ENCODE peak calls at places on chromosome 13, in nine cellular contexts. One of them, this sample, is unnamed.

GRCh38 chr13:45826741-45827140 is 24.8 kb downstream of the SIAH3 start:
- DNase-seq in GM19239: no peak
- DNase-seq in BE2C: no peak
- DNase-seq in NCI-H748 treated with DMSO at 0.1 percent for 48 hours: no peak
- DNase-seq in HL-60: peak
- DNase-seq in T-helper 17 cell: no peak
- DNase-seq in DND-41: no peak
- DNase-seq in effector memory CD4-positive, alpha-beta T cell: no peak
- DNase-seq in tibial artery: no peak
- DNase-seq in this sample: no peak

GRCh38 chr13:65336916-65337315 is 1893.2 kb downstream of the PCDH9 start:
- DNase-seq in BE2C: no peak
- DNase-seq in T-helper 17 cell: no peak
- DNase-seq in GM19239: no peak
- DNase-seq in HL-60: no peak
- DNase-seq in DND-41: no peak
- DNase-seq in NCI-H748 treated with DMSO at 0.1 percent for 48 hours: peak
- DNase-seq in tibial artery: no peak
- DNase-seq in effector memory CD4-positive, alpha-beta T cell: no peak
- DNase-seq in this sample: peak

GRCh38 chr13:49604570-49604969 is 19.2 kb upstream of the RCBTB1 start:
- DNase-seq in T-helper 17 cell: no peak
- DNase-seq in DND-41: no peak
- DNase-seq in BE2C: no peak
- DNase-seq in HL-60: no peak
- DNase-seq in tibial artery: no peak
- DNase-seq in NCI-H748 treated with DMSO at 0.1 percent for 48 hours: no peak
- DNase-seq in GM19239: no peak
- DNase-seq in effector memory CD4-positive, alpha-beta T cell: no peak
- DNase-seq in this sample: no peak

GRCh38 chr13:106352850-106353249 is 182.6 kb downstream of the EFNB2 start:
- DNase-seq in DND-41: no peak
- DNase-seq in GM19239: no peak
- DNase-seq in tibial artery: no peak
- DNase-seq in NCI-H748 treated with DMSO at 0.1 percent for 48 hours: no peak
- DNase-seq in BE2C: no peak
- DNase-seq in T-helper 17 cell: no peak
- DNase-seq in HL-60: no peak
- DNase-seq in effector memory CD4-positive, alpha-beta T cell: no peak
- DNase-seq in this sample: no peak

GRCh38 chr13:109790951-109791605 is 4.7 kb upstream of the IRS2 start:
- DNase-seq in DND-41: peak
- DNase-seq in tibial artery: no peak
- DNase-seq in T-helper 17 cell: no peak
- DNase-seq in NCI-H748 treated with DMSO at 0.1 percent for 48 hours: peak
- DNase-seq in GM19239: no peak
- DNase-seq in BE2C: peak
- DNase-seq in effector memory CD4-positive, alpha-beta T cell: no peak
- DNase-seq in HL-60: peak
- DNase-seq in this sample: no peak

GRCh38 chr13:38990693-38991092 is at the start of gene STOML3:
- DNase-seq in GM19239: no peak
- DNase-seq in effector memory CD4-positive, alpha-beta T cell: no peak
- DNase-seq in T-helper 17 cell: no peak
- DNase-seq in NCI-H748 treated with DMSO at 0.1 percent for 48 hours: no peak
- DNase-seq in tibial artery: no peak
- DNase-seq in BE2C: no peak
- DNase-seq in DND-41: no peak
- DNase-seq in HL-60: no peak
- DNase-seq in this sample: no peak

GRCh38 chr13:101612736-101613135 is 160.3 kb downstream of the ITGBL1 start:
- DNase-seq in effector memory CD4-positive, alpha-beta T cell: no peak
- DNase-seq in T-helper 17 cell: no peak
- DNase-seq in GM19239: no peak
- DNase-seq in BE2C: no peak
- DNase-seq in DND-41: no peak
- DNase-seq in tibial artery: no peak
- DNase-seq in HL-60: no peak
- DNase-seq in NCI-H748 treated with DMSO at 0.1 percent for 48 hours: no peak
- DNase-seq in this sample: no peak

GRCh38 chr13:76836311-76836710 is 49.9 kb downstream of the KCTD12 start:
- DNase-seq in DND-41: no peak
- DNase-seq in GM19239: no peak
- DNase-seq in T-helper 17 cell: no peak
- DNase-seq in NCI-H748 treated with DMSO at 0.1 percent for 48 hours: no peak
- DNase-seq in effector memory CD4-positive, alpha-beta T cell: no peak
- DNase-seq in tibial artery: no peak
- DNase-seq in HL-60: no peak
- DNase-seq in BE2C: no peak
- DNase-seq in this sample: no peak

GRCh38 chr13:74204606-74205312 is 70.6 kb upstream of the KLF12 start:
- DNase-seq in tibial artery: no peak
- DNase-seq in GM19239: no peak
- DNase-seq in DND-41: no peak
- DNase-seq in BE2C: no peak
- DNase-seq in NCI-H748 treated with DMSO at 0.1 percent for 48 hours: no peak
- DNase-seq in T-helper 17 cell: no peak
- DNase-seq in effector memory CD4-positive, alpha-beta T cell: no peak
- DNase-seq in HL-60: no peak
- DNase-seq in this sample: no peak

GRCh38 chr13:113874177-113874576 is 10.3 kb upstream of the GAS6 start:
- DNase-seq in tibial artery: no peak
- DNase-seq in T-helper 17 cell: no peak
- DNase-seq in BE2C: no peak
- DNase-seq in HL-60: no peak
- DNase-seq in NCI-H748 treated with DMSO at 0.1 percent for 48 hours: no peak
- DNase-seq in effector memory CD4-positive, alpha-beta T cell: no peak
- DNase-seq in GM19239: no peak
- DNase-seq in DND-41: no peak
- DNase-seq in this sample: no peak

GRCh38 chr13:46378411-46378810 is 8.6 kb downstream of the RUBCNL start:
- DNase-seq in BE2C: no peak
- DNase-seq in NCI-H748 treated with DMSO at 0.1 percent for 48 hours: no peak
- DNase-seq in DND-41: no peak
- DNase-seq in GM19239: no peak
- DNase-seq in effector memory CD4-positive, alpha-beta T cell: no peak
- DNase-seq in HL-60: peak
- DNase-seq in T-helper 17 cell: no peak
- DNase-seq in tibial artery: no peak
- DNase-seq in this sample: no peak

GRCh38 chr13:98834254-98834960 is 81.9 kb upstream of the SLC15A1 start:
- DNase-seq in T-helper 17 cell: no peak
- DNase-seq in effector memory CD4-positive, alpha-beta T cell: no peak
- DNase-seq in DND-41: no peak
- DNase-seq in GM19239: no peak
- DNase-seq in NCI-H748 treated with DMSO at 0.1 percent for 48 hours: no peak
- DNase-seq in tibial artery: no peak
- DNase-seq in HL-60: no peak
- DNase-seq in BE2C: no peak
- DNase-seq in this sample: no peak

GRCh38 chr13:75549262-75550158 is at the start of gene UCHL3:
- DNase-seq in effector memory CD4-positive, alpha-beta T cell: peak
- DNase-seq in tibial artery: peak
- DNase-seq in HL-60: peak
- DNase-seq in T-helper 17 cell: peak
- DNase-seq in BE2C: peak
- DNase-seq in NCI-H748 treated with DMSO at 0.1 percent for 48 hours: peak
- DNase-seq in DND-41: peak
- DNase-seq in GM19239: peak
- DNase-seq in this sample: peak

GRCh38 chr13:31322702-31323101 is 122.9 kb downstream of the B3GLCT start:
- DNase-seq in tibial artery: no peak
- DNase-seq in HL-60: no peak
- DNase-seq in DND-41: no peak
- DNase-seq in BE2C: no peak
- DNase-seq in NCI-H748 treated with DMSO at 0.1 percent for 48 hours: no peak
- DNase-seq in GM19239: no peak
- DNase-seq in effector memory CD4-positive, alpha-beta T cell: no peak
- DNase-seq in T-helper 17 cell: no peak
- DNase-seq in this sample: no peak

GRCh38 chr13:103803349-103803748 is 737.1 kb upstream of the SLC10A2 start:
- DNase-seq in HL-60: no peak
- DNase-seq in effector memory CD4-positive, alpha-beta T cell: no peak
- DNase-seq in GM19239: no peak
- DNase-seq in DND-41: no peak
- DNase-seq in tibial artery: no peak
- DNase-seq in NCI-H748 treated with DMSO at 0.1 percent for 48 hours: no peak
- DNase-seq in T-helper 17 cell: no peak
- DNase-seq in BE2C: peak
- DNase-seq in this sample: no peak

GRCh38 chr13:46964789-46965527 is 68.1 kb upstream of the HTR2A start:
- DNase-seq in tibial artery: peak
- DNase-seq in effector memory CD4-positive, alpha-beta T cell: no peak
- DNase-seq in HL-60: no peak
- DNase-seq in DND-41: no peak
- DNase-seq in GM19239: no peak
- DNase-seq in NCI-H748 treated with DMSO at 0.1 percent for 48 hours: no peak
- DNase-seq in T-helper 17 cell: no peak
- DNase-seq in BE2C: no peak
- DNase-seq in this sample: peak

GRCh38 chr13:21929400-21929799 is 258.5 kb downstream of the FGF9 start:
- DNase-seq in GM19239: no peak
- DNase-seq in HL-60: no peak
- DNase-seq in DND-41: no peak
- DNase-seq in BE2C: no peak
- DNase-seq in NCI-H748 treated with DMSO at 0.1 percent for 48 hours: no peak
- DNase-seq in effector memory CD4-positive, alpha-beta T cell: no peak
- DNase-seq in T-helper 17 cell: no peak
- DNase-seq in tibial artery: no peak
- DNase-seq in this sample: no peak

GRCh38 chr13:20847298-20847697 is 55.2 kb downstream of the XPO4 start:
- DNase-seq in NCI-H748 treated with DMSO at 0.1 percent for 48 hours: no peak
- DNase-seq in tibial artery: no peak
- DNase-seq in GM19239: no peak
- DNase-seq in effector memory CD4-positive, alpha-beta T cell: no peak
- DNase-seq in T-helper 17 cell: no peak
- DNase-seq in DND-41: no peak
- DNase-seq in BE2C: peak
- DNase-seq in HL-60: no peak
- DNase-seq in this sample: no peak

GRCh38 chr13:33787051-33787591 is 30.8 kb upstream of the RFC3 start:
- DNase-seq in NCI-H748 treated with DMSO at 0.1 percent for 48 hours: no peak
- DNase-seq in tibial artery: no peak
- DNase-seq in DND-41: peak
- DNase-seq in effector memory CD4-positive, alpha-beta T cell: no peak
- DNase-seq in T-helper 17 cell: no peak
- DNase-seq in HL-60: peak
- DNase-seq in GM19239: peak
- DNase-seq in BE2C: peak
- DNase-seq in this sample: no peak

GRCh38 chr13:110474713-110475112 is 86.8 kb downstream of the RAB20 start:
- DNase-seq in NCI-H748 treated with DMSO at 0.1 percent for 48 hours: no peak
- DNase-seq in T-helper 17 cell: no peak
- DNase-seq in BE2C: no peak
- DNase-seq in GM19239: no peak
- DNase-seq in DND-41: no peak
- DNase-seq in HL-60: no peak
- DNase-seq in effector memory CD4-positive, alpha-beta T cell: no peak
- DNase-seq in tibial artery: no peak
- DNase-seq in this sample: no peak

GRCh38 chr13:93882086-93882651 is 597.3 kb downstream of the DCT start:
- DNase-seq in HL-60: no peak
- DNase-seq in BE2C: no peak
- DNase-seq in DND-41: no peak
- DNase-seq in GM19239: no peak
- DNase-seq in effector memory CD4-positive, alpha-beta T cell: no peak
- DNase-seq in tibial artery: no peak
- DNase-seq in T-helper 17 cell: no peak
- DNase-seq in NCI-H748 treated with DMSO at 0.1 percent for 48 hours: no peak
- DNase-seq in this sample: no peak